ENCODE peak calls at places on chromosomes 4 and X, in five cellular contexts. Y is mammary epithelial cell, V is breast epithelium, J is heart right ventricle, I is IMR-90. Q is an unnamed sample. For H3K27me3 and H3K9me3, the result is how much of the 10 kb centered on the place peaks cover.

GRCh38 chrX:15334561-15334960 is 762 bp downstream of the PIGA start:
- DNase-seq in J (no peak), I (peak), Y (peak), V (no peak), Q (peak)

GRCh38 chrX:65596270-65596669 is 61.7 kb upstream of the LAS1L start:
- DNase-seq in I (peak), V (no peak), J (no peak), Y (peak), Q (peak)

GRCh38 chr4:6019316-6020263 is 1.4 kb upstream of the C4orf50 start:
- DNase-seq in V (no peak), J (peak), I (peak), Y (no peak), Q (no peak)

GRCh38 chr4:78776729-78777555 is 792 bp downstream of the BMP2K start:
- DNase-seq in V (no peak), Y (peak), J (peak), I (peak), Q (peak)

GRCh38 chrX:119375561-119375960 is 23.6 kb upstream of the SLC25A43 start:
- DNase-seq in Y (no peak), V (no peak), J (no peak), I (no peak), Q (no peak)

GRCh38 chr4:138222041-138222440 is 20.1 kb downstream of the SLC7A11 start:
- DNase-seq in Y (no peak), I (peak), V (no peak), J (no peak), Q (peak)

GRCh38 chr4:107094976-107095375 is 58.9 kb upstream of the DKK2 start:
- DNase-seq in V (no peak), I (no peak), J (no peak), Y (no peak), Q (no peak)

GRCh38 chrX:54530358-54530900 is 410 bp downstream of the GNL3L start:
- DNase-seq in I (no peak), J (no peak), V (no peak), Y (no peak), Q (no peak)

GRCh38 chr4:117447925-117448324 is 362.5 kb upstream of the TRAM1L1 start:
- DNase-seq in Y (no peak), I (no peak), V (no peak), J (no peak), Q (no peak)

GRCh38 chr4:15042529-15043167 is 40.4 kb downstream of the CPEB2 start:
- DNase-seq in J (no peak), Y (peak), V (no peak), I (no peak), Q (no peak)

GRCh38 chrX:140602140-140602539 is 97.3 kb upstream of the SOX3 start:
- DNase-seq in J (no peak), Y (no peak), V (no peak), I (no peak), Q (no peak)

GRCh38 chr4:40619600-40619999 is 10.1 kb downstream of the RBM47 start:
- DNase-seq in J (no peak), I (no peak), Y (no peak), V (no peak), Q (no peak)

GRCh38 chr4:138401330-138401729 is 159.2 kb upstream of the SLC7A11 start:
- DNase-seq in I (no peak), Y (no peak), V (no peak), J (peak), Q (no peak)

GRCh38 chr4:102299708-102300107 is 45.6 kb downstream of the SLC39A8 start:
- DNase-seq in V (no peak), J (peak), Y (peak), I (peak), Q (peak)

GRCh38 chr4:184100297-184100885 is 117.3 kb downstream of the ENPP6 start:
- DNase-seq in V (no peak), J (peak), Y (no peak), I (peak), Q (peak)

DNA sequence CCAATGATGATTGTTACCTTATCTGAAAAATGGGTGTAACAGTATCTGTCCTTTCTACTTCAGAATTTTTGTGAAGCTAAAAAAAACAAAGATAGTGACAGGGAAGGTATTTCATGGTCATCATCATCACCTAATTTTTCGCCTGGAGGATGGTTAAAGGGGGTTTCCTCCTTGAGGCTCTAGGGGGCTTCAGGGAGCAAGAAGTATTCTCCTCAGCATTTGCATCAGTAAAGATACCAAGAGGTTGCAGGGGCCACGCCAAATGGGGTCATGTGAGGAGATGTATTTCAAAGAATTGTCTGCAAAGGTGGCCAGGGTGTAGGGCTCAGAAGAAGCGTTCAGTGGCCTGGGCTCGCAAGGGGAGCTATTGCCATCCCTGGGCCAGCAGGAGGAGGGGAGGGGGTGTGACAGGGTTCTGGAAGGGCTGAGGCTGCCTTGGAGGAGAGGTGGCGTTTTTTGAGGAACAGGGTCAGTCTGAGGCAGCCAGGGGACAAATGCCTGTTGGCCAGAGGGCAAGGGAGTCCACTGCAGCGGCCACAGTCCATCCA is 7.3 kb upstream of the NSG1 start:
- DNase-seq in V (no peak), I (no peak), J (no peak), Y (no peak), Q (no peak)
- H3K27me3 ChIP-seq in V (under half), I (half or more), J (under half), Y (under half), Q (half or more)

GRCh38 chrX:40102393-40103381 is 4.9 kb upstream of the BCOR start:
- DNase-seq in V (no peak), I (no peak), J (no peak), Y (no peak), Q (no peak)
- H3K9me3 ChIP-seq in V (under half), I (under half), J (under half), Y (under half), Q (under half)

GRCh38 chr4:140567722-140568121 is 1.0 kb downstream of the UCP1 start:
- DNase-seq in Y (no peak), J (no peak), V (no peak), I (no peak), Q (no peak)
- H3K27me3 ChIP-seq in Y (under half), J (under half), V (under half), I (half or more), Q (half or more)

GRCh38 chr4:385934-386707 is 48.5 kb downstream of the ZNF141 start:
- DNase-seq in V (no peak), I (no peak), J (no peak), Y (no peak), Q (no peak)
- H3K9me3 ChIP-seq in V (half or more), I (half or more), J (half or more), Y (under half), Q (under half)

GRCh38 chr4:84490663-84491062 is 8.4 kb downstream of the NKX6-1 start:
- DNase-seq in J (no peak), V (no peak), I (no peak), Y (no peak), Q (no peak)
- H3K27me3 ChIP-seq in J (under half), V (under half), I (under half), Y (under half), Q (under half)

GRCh38 chr4:126776361-126776760 is 856.4 kb upstream of the INTU start:
- DNase-seq in Y (no peak), I (no peak), J (no peak), V (no peak), Q (no peak)

GRCh38 chr4:126779446-126780166 is 853.2 kb upstream of the INTU start:
- DNase-seq in V (no peak), Y (no peak), I (no peak), J (no peak), Q (no peak)

GRCh38 chr4:126777649-126778048 is 855.1 kb upstream of the INTU start:
- DNase-seq in I (peak), Y (peak), J (no peak), V (no peak), Q (no peak)

GRCh38 chr4:126779001-126779400 is 853.8 kb upstream of the INTU start:
- DNase-seq in J (no peak), Y (no peak), I (no peak), V (no peak), Q (no peak)

DNA sequence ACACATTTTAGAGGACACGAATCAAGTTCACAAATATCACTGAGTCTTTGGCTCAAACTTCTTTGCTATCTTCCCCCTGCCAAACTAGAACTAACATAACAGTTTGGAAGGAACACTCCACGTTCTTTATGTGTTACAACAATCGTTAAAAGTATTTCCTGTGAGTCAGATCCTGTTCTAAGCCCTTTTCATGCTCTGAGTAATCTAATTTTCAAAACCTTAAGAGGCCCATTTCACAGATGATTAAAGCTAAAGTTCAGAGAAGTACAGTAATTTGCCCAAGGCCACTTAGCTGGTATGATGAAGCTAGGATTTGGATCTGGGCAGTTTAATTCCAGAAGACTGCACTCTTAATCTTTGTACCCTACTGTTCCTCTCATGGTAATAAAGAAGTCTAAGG is 854.4 kb upstream of the INTU start:
- DNase-seq in I (peak), Y (peak), V (no peak), J (no peak), Q (peak)
- H3K9me3 ChIP-seq in I (under half), Y (under half), V (under half), J (under half), Q (under half)

DNA sequence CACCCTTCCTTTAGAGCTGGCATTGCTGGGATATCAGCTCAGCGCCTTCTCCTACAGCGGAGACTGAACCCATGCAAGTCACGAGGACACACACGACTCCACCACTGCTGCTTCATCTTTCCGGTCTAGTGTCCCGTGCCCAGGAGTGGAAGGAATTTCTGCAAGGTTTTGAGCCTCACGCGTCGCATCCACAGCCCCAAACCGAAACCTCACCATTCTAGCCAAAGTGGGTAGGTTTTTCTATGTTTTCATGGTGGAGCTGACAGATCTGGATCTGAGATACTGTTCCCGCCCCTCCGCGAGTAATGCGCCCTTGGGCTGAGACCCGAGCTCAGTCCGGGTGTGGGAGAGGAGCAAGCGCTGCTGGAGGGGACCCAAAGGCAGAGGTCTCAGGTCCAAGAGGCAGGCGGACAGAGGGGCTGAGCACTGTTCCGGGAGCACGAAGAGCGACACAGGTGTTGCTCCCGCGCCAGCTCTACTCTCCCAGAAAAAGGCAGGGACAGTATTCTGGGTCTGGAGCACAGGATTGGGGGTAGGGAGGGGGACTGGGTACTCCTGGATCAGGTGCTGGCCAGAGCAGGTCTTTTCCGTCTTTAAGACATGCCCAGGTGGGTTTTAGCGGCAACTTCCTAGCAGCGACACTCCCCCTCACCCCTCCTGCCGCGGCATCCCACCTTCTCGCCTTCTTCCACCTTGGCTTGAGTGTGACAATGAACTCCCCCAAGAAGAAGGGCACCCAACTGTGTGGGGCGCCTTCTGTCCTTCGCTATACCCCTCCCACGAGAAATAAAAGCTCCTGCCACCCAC is 1.9 kb downstream of the EPHA5 start:
- DNase-seq in I (no peak), V (no peak), Y (no peak), J (no peak), Q (no peak)
- H3K27me3 ChIP-seq in I (under half), V (under half), Y (under half), J (under half), Q (under half)

GRCh38 chr4:148914301-148914700 is 472.1 kb upstream of the NR3C2 start:
- DNase-seq in I (no peak), V (no peak), J (no peak), Y (no peak), Q (no peak)
- H3K9me3 ChIP-seq in I (under half), V (under half), J (under half), Y (under half), Q (under half)

DNA sequence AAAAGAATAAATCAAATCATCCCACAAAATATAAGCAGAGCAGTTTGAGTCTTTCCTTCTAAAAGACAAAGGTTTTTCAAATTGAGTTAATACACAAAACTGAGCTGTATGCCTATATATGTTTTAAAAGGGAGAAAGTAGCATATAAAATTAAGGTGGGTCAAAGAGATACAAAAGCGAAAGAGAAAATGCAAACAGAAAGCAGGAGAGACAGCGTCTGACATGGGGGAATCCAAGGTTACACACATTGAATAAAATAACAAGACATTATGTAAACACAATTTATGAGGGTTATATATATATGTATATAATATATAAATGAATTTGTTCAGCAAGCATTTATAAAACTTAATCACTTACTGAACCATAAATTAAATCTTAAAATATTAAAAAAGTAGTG is 276.1 kb upstream of the LCORL start:
- DNase-seq in Y (no peak), V (no peak), J (no peak), I (no peak), Q (no peak)
- H3K27me3 ChIP-seq in Y (under half), V (under half), J (under half), I (under half), Q (under half)

Q was measured in SJSA1.